ENCODE peak calls at places on chromosomes 7 and 10, in five cellular contexts. One of them, this sample, is unnamed.

GRCh38 chr7:104074529-104074928 is 85.1 kb upstream of the RELN start:
- DNase-seq in adrenal gland: no peak
- DNase-seq in Caki2: no peak
- DNase-seq in DMS153: no peak
- DNase-seq in GM04503: no peak
- DNase-seq in this sample: no peak

GRCh38 chr7:91082038-91082437 is 182.2 kb upstream of the FZD1 start:
- DNase-seq in adrenal gland: no peak
- DNase-seq in Caki2: no peak
- DNase-seq in DMS153: no peak
- DNase-seq in GM04503: peak
- DNase-seq in this sample: no peak

GRCh38 chr7:127035203-127035849 is 217.4 kb downstream of the GRM8 start:
- DNase-seq in adrenal gland: no peak
- DNase-seq in Caki2: no peak
- DNase-seq in DMS153: no peak
- DNase-seq in GM04503: no peak
- DNase-seq in this sample: no peak

GRCh38 chr7:99008921-99009530 is 130.7 kb downstream of the TRRAP start:
- DNase-seq in adrenal gland: no peak
- DNase-seq in Caki2: no peak
- DNase-seq in DMS153: no peak
- DNase-seq in GM04503: no peak
- DNase-seq in this sample: no peak

GRCh38 chr7:38796636-38797501 is 112.1 kb downstream of the VPS41 start:
- DNase-seq in adrenal gland: peak
- DNase-seq in Caki2: peak
- DNase-seq in DMS153: peak
- DNase-seq in GM04503: peak
- DNase-seq in this sample: peak

GRCh38 chr10:34710391-34710751 is 104.7 kb downstream of the PARD3 start:
- DNase-seq in adrenal gland: peak
- DNase-seq in Caki2: no peak
- DNase-seq in DMS153: no peak
- DNase-seq in GM04503: no peak
- DNase-seq in this sample: no peak

GRCh38 chr7:44151679-44152355 is 10.7 kb upstream of the MYL7 start:
- DNase-seq in adrenal gland: no peak
- DNase-seq in Caki2: no peak
- DNase-seq in DMS153: no peak
- DNase-seq in GM04503: no peak
- DNase-seq in this sample: no peak

GRCh38 chr7:155670521-155670920 is 26.1 kb downstream of the RBM33 start:
- DNase-seq in adrenal gland: no peak
- DNase-seq in Caki2: no peak
- DNase-seq in DMS153: peak
- DNase-seq in GM04503: no peak
- DNase-seq in this sample: no peak

GRCh38 chr10:4315529-4315928 is 510.5 kb upstream of the AKR1E2 start:
- DNase-seq in adrenal gland: no peak
- DNase-seq in Caki2: no peak
- DNase-seq in DMS153: no peak
- DNase-seq in GM04503: peak
- DNase-seq in this sample: no peak

GRCh38 chr7:20513341-20513740 is 102.1 kb upstream of the ABCB5 start:
- DNase-seq in adrenal gland: no peak
- DNase-seq in Caki2: no peak
- DNase-seq in DMS153: no peak
- DNase-seq in GM04503: no peak
- DNase-seq in this sample: no peak

GRCh38 chr10:102065561-102066420 is 642 bp downstream of the HPS6 start:
- DNase-seq in adrenal gland: peak
- DNase-seq in Caki2: no peak
- DNase-seq in DMS153: no peak
- DNase-seq in GM04503: no peak
- DNase-seq in this sample: peak

GRCh38 chr10:94108200-94108599 is 114.5 kb downstream of the PLCE1 start:
- DNase-seq in adrenal gland: no peak
- DNase-seq in Caki2: peak
- DNase-seq in DMS153: no peak
- DNase-seq in GM04503: peak
- DNase-seq in this sample: no peak